ENCODE peak calls at places on chromosomes 7 and 10, in four cellular contexts. F, A, R and G are unnamed samples.

GRCh38 chr10:15251791-15252380 is 83.4 kb upstream of the NMT2 start:
- DNase-seq in A (no peak), R (no peak), F (no peak), G (no peak)

GRCh38 chr10:109966961-109967738 is 40.6 kb upstream of the ADD3 start:
- DNase-seq in A (peak; percentile 14), F (no peak), R (no peak), G (no peak)

GRCh38 chr7:7861211-7861633 is 107.4 kb upstream of the GLCCI1 start:
- DNase-seq in A (no peak), R (no peak), F (peak; percentile 7), G (no peak)

GRCh38 chr7:130266961-130267321 is 278 bp downstream of the CPA2 start:
- DNase-seq in A (no peak), R (no peak), F (no peak), G (no peak)

GRCh38 chr10:114649217-114649906 is 8.7 kb downstream of the ABLIM1 start:
- DNase-seq in R (no peak), F (no peak), A (no peak), G (no peak)

GRCh38 chr7:24024689-24025088 is 259.3 kb upstream of the NPY start:
- DNase-seq in F (no peak), R (no peak), A (peak; percentile 12), G (no peak)

GRCh38 chr10:80289451-80290287 is at the start of gene MAT1A:
- DNase-seq in F (no peak), R (no peak), A (no peak), G (no peak)

GRCh38 chr7:157140118-157140905 is 1.6 kb downstream of the UBE3C start:
- DNase-seq in F (no peak), R (no peak), A (no peak), G (no peak)

GRCh38 chr10:110395350-110396283 is 90.9 kb upstream of the SMNDC1 start:
- DNase-seq in A (no peak), R (no peak), F (peak; percentile 72), G (no peak)

GRCh38 chr7:149489391-149490024 is 8.1 kb downstream of the ZNF746 start:
- DNase-seq in A (no peak), R (no peak), F (no peak), G (no peak)

GRCh38 chr10:82969405-82969804 is 1094.4 kb downstream of the NRG3 start:
- DNase-seq in A (no peak), F (peak; percentile 10), R (no peak), G (no peak)

GRCh38 chr7:100107125-100107737 is 5.8 kb downstream of the AP4M1 start:
- DNase-seq in F (no peak), A (no peak), R (no peak), G (no peak)

GRCh38 chr7:48811071-48811470 is 113.3 kb upstream of the CDC14C start:
- DNase-seq in R (no peak), A (no peak), F (no peak), G (no peak)

GRCh38 chr10:79404231-79404609 is 41.2 kb downstream of the ZCCHC24 start:
- DNase-seq in R (no peak), A (no peak), F (peak; percentile 81), G (no peak)

GRCh38 chr7:154672659-154673415 is 330.1 kb downstream of the PAXIP1 start:
- DNase-seq in R (no peak), F (no peak), A (no peak), G (no peak)

GRCh38 chr7:141355057-141355456 is 196.2 kb upstream of the AGK start:
- DNase-seq in R (no peak), F (no peak), A (no peak), G (no peak)

GRCh38 chr10:96984512-96985225 is 152.6 kb downstream of the LCOR start:
- DNase-seq in F (no peak), A (no peak), R (no peak), G (no peak)

GRCh38 chr7:138981332-138982203 is at the start of gene KIAA1549:
- DNase-seq in A (peak; percentile 51), R (no peak), F (peak; percentile 30), G (peak; percentile 85)

GRCh38 chr7:69429817-69430501 is 168.3 kb upstream of the AUTS2 start:
- DNase-seq in R (no peak), A (no peak), F (no peak), G (no peak)

GRCh38 chr10:33273295-33274002 is 61.0 kb downstream of the NRP1 start:
- DNase-seq in F (peak; percentile 98), A (no peak), R (no peak), G (peak; percentile 49)

GRCh38 chr7:167087-167855 is 25.1 kb upstream of the FAM20C start:
- DNase-seq in F (no peak), A (no peak), R (no peak), G (no peak)

GRCh38 chr10:30974773-30975386 is 56.8 kb downstream of the ZNF438 start:
- DNase-seq in A (no peak), F (no peak), R (no peak), G (no peak)

GRCh38 chr10:116985611-116986010 is 19.4 kb downstream of the SHTN1 start:
- DNase-seq in A (no peak), R (no peak), F (no peak), G (no peak)

GRCh38 chr7:71227126-71227525 is 95.2 kb downstream of the GALNT17 start:
- DNase-seq in R (no peak), A (no peak), F (no peak), G (no peak)

GRCh38 chr7:129990403-129991192 is 37.8 kb upstream of the UBE2H start:
- DNase-seq in A (peak; percentile 14), R (no peak), F (no peak), G (peak; percentile 46)

GRCh38 chr7:135976312-135977019 is 693 bp downstream of the MTPN start:
- DNase-seq in R (no peak), F (no peak), A (no peak), G (no peak)

GRCh38 chr10:123443924-123444323 is 222.2 kb upstream of the GPR26 start:
- DNase-seq in R (no peak), A (no peak), F (no peak), G (no peak)

GRCh38 chr7:91033574-91033973 is 230.7 kb upstream of the FZD1 start:
- DNase-seq in A (no peak), R (no peak), F (no peak), G (no peak)

GRCh38 chr10:13590886-13591285 is 4.1 kb downstream of the PRPF18 start:
- DNase-seq in R (no peak), A (no peak), F (no peak), G (no peak)

GRCh38 chr7:4265676-4266075 is 416.4 kb upstream of the FOXK1 start:
- DNase-seq in F (no peak), A (no peak), R (no peak), G (peak; percentile 41)

GRCh38 chr7:155531686-155532085 is 14.7 kb downstream of the CNPY1 start:
- DNase-seq in R (no peak), F (no peak), A (no peak), G (peak; percentile 72)

GRCh38 chr10:5199398-5199797 is 2.8 kb downstream of the AKR1C4 start:
- DNase-seq in A (no peak), R (no peak), F (no peak), G (no peak)

GRCh38 chr10:102341038-102341688 is 54.3 kb upstream of the NFKB2 start:
- DNase-seq in A (no peak), F (no peak), R (no peak), G (no peak)

GRCh38 chr10:58932126-58932525 is 244.3 kb upstream of the PHYHIPL start:
- DNase-seq in A (no peak), R (no peak), F (no peak), G (no peak)

GRCh38 chr7:88169717-88170320 is 50.0 kb downstream of the SRI start:
- DNase-seq in F (no peak), R (no peak), A (no peak), G (no peak)

GRCh38 chr7:43117842-43118241 is 5.4 kb downstream of the HECW1 start:
- DNase-seq in A (no peak), R (no peak), F (no peak), G (no peak)

GRCh38 chr10:3213758-3214545 is 41.4 kb upstream of the PITRM1 start:
- DNase-seq in F (no peak), R (no peak), A (no peak), G (no peak)